ENCODE peak calls at places on chromosomes 2 and 18, in six cellular contexts. One of them, this sample, is unnamed.

GRCh38 chr2:230913406-230913805 is 11.6 kb downstream of the GPR55 start:
- DNase-seq in SK-N-SH: peak; percentile 85
- DNase-seq in ovary: no peak
- DNase-seq in GM23248: peak; percentile 26
- DNase-seq in substantia nigra: no peak
- DNase-seq in uterus: peak; percentile 29
- DNase-seq in this sample: no peak

GRCh38 chr2:222572264-222572721 is 83.6 kb downstream of the FARSB start:
- DNase-seq in SK-N-SH: no peak
- DNase-seq in ovary: no peak
- DNase-seq in GM23248: no peak
- DNase-seq in substantia nigra: no peak
- DNase-seq in uterus: no peak
- DNase-seq in this sample: no peak

GRCh38 chr2:221042926-221043325 is 529.2 kb downstream of the EPHA4 start:
- DNase-seq in SK-N-SH: no peak
- DNase-seq in ovary: no peak
- DNase-seq in GM23248: peak; percentile 24
- DNase-seq in substantia nigra: no peak
- DNase-seq in uterus: no peak
- DNase-seq in this sample: no peak

GRCh38 chr18:51666717-51667320 is 469.3 kb upstream of the MEX3C start:
- DNase-seq in SK-N-SH: peak; percentile 58
- DNase-seq in ovary: peak; percentile 32
- DNase-seq in GM23248: peak; percentile 10
- DNase-seq in substantia nigra: no peak
- DNase-seq in uterus: no peak
- DNase-seq in this sample: no peak

GRCh38 chr2:36485521-36485920 is 112.4 kb downstream of the FEZ2 start:
- DNase-seq in SK-N-SH: no peak
- DNase-seq in ovary: no peak
- DNase-seq in GM23248: peak; percentile 68
- DNase-seq in substantia nigra: no peak
- DNase-seq in uterus: no peak
- DNase-seq in this sample: no peak

GRCh38 chr18:39564716-39565115 is 1999.1 kb upstream of the CELF4 start:
- DNase-seq in SK-N-SH: no peak
- DNase-seq in ovary: no peak
- DNase-seq in GM23248: no peak
- DNase-seq in substantia nigra: no peak
- DNase-seq in uterus: no peak
- DNase-seq in this sample: no peak

GRCh38 chr2:98757904-98758421 is 27.0 kb upstream of the MGAT4A start:
- DNase-seq in SK-N-SH: no peak
- DNase-seq in ovary: peak; percentile 78
- DNase-seq in GM23248: peak; percentile 95
- DNase-seq in substantia nigra: peak; percentile 35
- DNase-seq in uterus: peak; percentile 71
- DNase-seq in this sample: peak; percentile 56

GRCh38 chr18:23274638-23275482 is 139.6 kb downstream of the CABLES1 start:
- DNase-seq in SK-N-SH: no peak
- DNase-seq in ovary: no peak
- DNase-seq in GM23248: no peak
- DNase-seq in substantia nigra: no peak
- DNase-seq in uterus: peak; percentile 55
- DNase-seq in this sample: no peak

GRCh38 chr2:29329899-29330298 is 214.7 kb downstream of the CLIP4 start:
- DNase-seq in SK-N-SH: no peak
- DNase-seq in ovary: no peak
- DNase-seq in GM23248: peak; percentile 17
- DNase-seq in substantia nigra: no peak
- DNase-seq in uterus: no peak
- DNase-seq in this sample: no peak

GRCh38 chr2:210252699-210253606 is 27.7 kb upstream of the ACADL start:
- DNase-seq in SK-N-SH: no peak
- DNase-seq in ovary: no peak
- DNase-seq in GM23248: no peak
- DNase-seq in substantia nigra: no peak
- DNase-seq in uterus: no peak
- DNase-seq in this sample: no peak

GRCh38 chr2:64222942-64223511 is 78.8 kb upstream of the PELI1 start:
- DNase-seq in SK-N-SH: no peak
- DNase-seq in ovary: no peak
- DNase-seq in GM23248: no peak
- DNase-seq in substantia nigra: no peak
- DNase-seq in uterus: no peak
- DNase-seq in this sample: no peak

GRCh38 chr2:173355132-173355865 is 627 bp downstream of the CDCA7 start:
- DNase-seq in SK-N-SH: peak; percentile 79
- DNase-seq in ovary: peak; percentile 52
- DNase-seq in GM23248: peak; percentile 70
- DNase-seq in substantia nigra: no peak
- DNase-seq in uterus: peak; percentile 30
- DNase-seq in this sample: no peak

GRCh38 chr2:192026064-192026715 is 168.5 kb downstream of the TMEFF2 start:
- DNase-seq in SK-N-SH: no peak
- DNase-seq in ovary: no peak
- DNase-seq in GM23248: no peak
- DNase-seq in substantia nigra: no peak
- DNase-seq in uterus: no peak
- DNase-seq in this sample: no peak

GRCh38 chr2:224086226-224086911 is 47.3 kb upstream of the SERPINE2 start:
- DNase-seq in SK-N-SH: no peak
- DNase-seq in ovary: no peak
- DNase-seq in GM23248: peak; percentile 96
- DNase-seq in substantia nigra: no peak
- DNase-seq in uterus: no peak
- DNase-seq in this sample: no peak

GRCh38 chr2:114027437-114027836 is 137.5 kb downstream of the ACTR3 start:
- DNase-seq in SK-N-SH: no peak
- DNase-seq in ovary: no peak
- DNase-seq in GM23248: no peak
- DNase-seq in substantia nigra: no peak
- DNase-seq in uterus: no peak
- DNase-seq in this sample: no peak

GRCh38 chr2:1183300-1183699 is 230.0 kb upstream of the TPO start:
- DNase-seq in SK-N-SH: no peak
- DNase-seq in ovary: no peak
- DNase-seq in GM23248: no peak
- DNase-seq in substantia nigra: no peak
- DNase-seq in uterus: no peak
- DNase-seq in this sample: no peak

GRCh38 chr2:127422631-127423475 is 4.6 kb downstream of the PROC start:
- DNase-seq in SK-N-SH: peak; percentile 78
- DNase-seq in ovary: no peak
- DNase-seq in GM23248: peak; percentile 39
- DNase-seq in substantia nigra: no peak
- DNase-seq in uterus: no peak
- DNase-seq in this sample: no peak

GRCh38 chr2:111919362-111919761 is 21.0 kb downstream of the MERTK start:
- DNase-seq in SK-N-SH: no peak
- DNase-seq in ovary: no peak
- DNase-seq in GM23248: peak; percentile 21
- DNase-seq in substantia nigra: no peak
- DNase-seq in uterus: no peak
- DNase-seq in this sample: no peak

GRCh38 chr2:196336715-196337617 is 165.6 kb upstream of the STK17B start:
- DNase-seq in SK-N-SH: peak; percentile 54
- DNase-seq in ovary: no peak
- DNase-seq in GM23248: peak; percentile 74
- DNase-seq in substantia nigra: no peak
- DNase-seq in uterus: no peak
- DNase-seq in this sample: no peak

GRCh38 chr2:67631474-67631873 is 234.3 kb downstream of the ETAA1 start:
- DNase-seq in SK-N-SH: no peak
- DNase-seq in ovary: no peak
- DNase-seq in GM23248: no peak
- DNase-seq in substantia nigra: no peak
- DNase-seq in uterus: no peak
- DNase-seq in this sample: no peak

GRCh38 chr18:30960661-30961060 is 81.9 kb downstream of the DSC3 start:
- DNase-seq in SK-N-SH: no peak
- DNase-seq in ovary: no peak
- DNase-seq in GM23248: no peak
- DNase-seq in substantia nigra: no peak
- DNase-seq in uterus: no peak
- DNase-seq in this sample: no peak

GRCh38 chr18:22164337-22165048 is 4.9 kb upstream of the GATA6 start:
- DNase-seq in SK-N-SH: no peak
- DNase-seq in ovary: no peak
- DNase-seq in GM23248: no peak
- DNase-seq in substantia nigra: no peak
- DNase-seq in uterus: no peak
- DNase-seq in this sample: no peak

GRCh38 chr2:180983468-180984388 is 3.3 kb downstream of the UBE2E3 start:
- DNase-seq in SK-N-SH: peak; percentile 50
- DNase-seq in ovary: no peak
- DNase-seq in GM23248: peak; percentile 79
- DNase-seq in substantia nigra: no peak
- DNase-seq in uterus: no peak
- DNase-seq in this sample: no peak

GRCh38 chr2:60337142-60337497 is 216.3 kb downstream of the BCL11A start:
- DNase-seq in SK-N-SH: no peak
- DNase-seq in ovary: no peak
- DNase-seq in GM23248: no peak
- DNase-seq in substantia nigra: no peak
- DNase-seq in uterus: no peak
- DNase-seq in this sample: no peak

GRCh38 chr18:79902075-79902474 is 49.4 kb downstream of the SLC66A2 start:
- DNase-seq in SK-N-SH: no peak
- DNase-seq in ovary: peak; percentile 26
- DNase-seq in GM23248: no peak
- DNase-seq in substantia nigra: no peak
- DNase-seq in uterus: no peak
- DNase-seq in this sample: no peak

GRCh38 chr2:207472343-207473202 is 57.2 kb upstream of the CREB1 start:
- DNase-seq in SK-N-SH: no peak
- DNase-seq in ovary: no peak
- DNase-seq in GM23248: peak; percentile 69
- DNase-seq in substantia nigra: no peak
- DNase-seq in uterus: no peak
- DNase-seq in this sample: no peak

GRCh38 chr2:120398051-120398960 is 52.4 kb downstream of the INHBB start:
- DNase-seq in SK-N-SH: no peak
- DNase-seq in ovary: no peak
- DNase-seq in GM23248: peak; percentile 68
- DNase-seq in substantia nigra: no peak
- DNase-seq in uterus: no peak
- DNase-seq in this sample: no peak

GRCh38 chr2:217973008-217973787 is 29.6 kb downstream of the TNS1 start:
- DNase-seq in SK-N-SH: no peak
- DNase-seq in ovary: peak; percentile 42
- DNase-seq in GM23248: no peak
- DNase-seq in substantia nigra: no peak
- DNase-seq in uterus: no peak
- DNase-seq in this sample: no peak

GRCh38 chr2:67311536-67311935 is 85.6 kb upstream of the ETAA1 start:
- DNase-seq in SK-N-SH: peak; percentile 9
- DNase-seq in ovary: no peak
- DNase-seq in GM23248: peak; percentile 67
- DNase-seq in substantia nigra: no peak
- DNase-seq in uterus: no peak
- DNase-seq in this sample: no peak

GRCh38 chr2:240416821-240417220 is 18.6 kb upstream of the GPC1 start:
- DNase-seq in SK-N-SH: no peak
- DNase-seq in ovary: no peak
- DNase-seq in GM23248: no peak
- DNase-seq in substantia nigra: no peak
- DNase-seq in uterus: no peak
- DNase-seq in this sample: no peak

GRCh38 chr2:172101707-172102158 is 967 bp downstream of the DLX2 start:
- DNase-seq in SK-N-SH: peak; percentile 42
- DNase-seq in ovary: no peak
- DNase-seq in GM23248: peak; percentile 70
- DNase-seq in substantia nigra: no peak
- DNase-seq in uterus: no peak
- DNase-seq in this sample: no peak

GRCh38 chr2:73257021-73257420 is 22.9 kb downstream of the CCT7 start:
- DNase-seq in SK-N-SH: no peak
- DNase-seq in ovary: no peak
- DNase-seq in GM23248: no peak
- DNase-seq in substantia nigra: no peak
- DNase-seq in uterus: no peak
- DNase-seq in this sample: no peak

GRCh38 chr2:73256618-73256922 is 22.5 kb downstream of the CCT7 start:
- DNase-seq in SK-N-SH: no peak
- DNase-seq in ovary: no peak
- DNase-seq in GM23248: no peak
- DNase-seq in substantia nigra: no peak
- DNase-seq in uterus: no peak
- DNase-seq in this sample: no peak

GRCh38 chr2:73257425-73258125 is 23.5 kb downstream of the CCT7 start:
- DNase-seq in SK-N-SH: no peak
- DNase-seq in ovary: no peak
- DNase-seq in GM23248: no peak
- DNase-seq in substantia nigra: no peak
- DNase-seq in uterus: no peak
- DNase-seq in this sample: no peak

GRCh38 chr2:73255007-73255644 is 21.0 kb downstream of the CCT7 start:
- DNase-seq in SK-N-SH: no peak
- DNase-seq in ovary: no peak
- DNase-seq in GM23248: no peak
- DNase-seq in substantia nigra: no peak
- DNase-seq in uterus: no peak
- DNase-seq in this sample: no peak

GRCh38 chr2:73255907-73256617 is 22.0 kb downstream of the CCT7 start:
- DNase-seq in SK-N-SH: no peak
- DNase-seq in ovary: no peak
- DNase-seq in GM23248: no peak
- DNase-seq in substantia nigra: no peak
- DNase-seq in uterus: no peak
- DNase-seq in this sample: no peak
- H3K27ac ChIP-seq in SK-N-SH: no peak overlapping the region
- H3K27ac ChIP-seq in ovary: no peak overlapping the region
- H3K27ac ChIP-seq in GM23248: no peak overlapping the region
- H3K27ac ChIP-seq in substantia nigra: no peak overlapping the region
- H3K27ac ChIP-seq in uterus: no peak overlapping the region
- H3K27ac ChIP-seq in this sample: no peak overlapping the region

GRCh38 chr2:232876978-232877441 is 6.9 kb downstream of the SNORC start:
- DNase-seq in SK-N-SH: no peak
- DNase-seq in ovary: peak; percentile 30
- DNase-seq in GM23248: no peak
- DNase-seq in substantia nigra: no peak
- DNase-seq in uterus: no peak
- DNase-seq in this sample: no peak
- H3K27ac ChIP-seq in SK-N-SH: no peak overlapping the region
- H3K27ac ChIP-seq in ovary: no peak overlapping the region
- H3K27ac ChIP-seq in GM23248: no peak overlapping the region
- H3K27ac ChIP-seq in substantia nigra: peak overlapping the region; percentile 73
- H3K27ac ChIP-seq in uterus: no peak overlapping the region
- H3K27ac ChIP-seq in this sample: no peak overlapping the region

GRCh38 chr18:10234912-10235439 is 219.5 kb upstream of the APCDD1 start:
- DNase-seq in SK-N-SH: no peak
- DNase-seq in ovary: peak; percentile 51
- DNase-seq in GM23248: peak; percentile 91
- DNase-seq in substantia nigra: no peak
- DNase-seq in uterus: peak; percentile 69
- DNase-seq in this sample: no peak
- H3K27ac ChIP-seq in SK-N-SH: no peak overlapping the region
- H3K27ac ChIP-seq in ovary: no peak overlapping the region
- H3K27ac ChIP-seq in GM23248: peak overlapping the region; percentile 78
- H3K27ac ChIP-seq in substantia nigra: no peak overlapping the region
- H3K27ac ChIP-seq in uterus: peak overlapping the region; percentile 68
- H3K27ac ChIP-seq in this sample: no peak overlapping the region

GRCh38 chr2:88590998-88591613 is 36.2 kb downstream of the EIF2AK3 start:
- DNase-seq in SK-N-SH: peak; percentile 47
- DNase-seq in ovary: no peak
- DNase-seq in GM23248: peak; percentile 79
- DNase-seq in substantia nigra: no peak
- DNase-seq in uterus: peak; percentile 19
- DNase-seq in this sample: no peak
- H3K27ac ChIP-seq in SK-N-SH: peak overlapping the region; percentile 67
- H3K27ac ChIP-seq in ovary: no peak overlapping the region
- H3K27ac ChIP-seq in GM23248: no peak overlapping the region
- H3K27ac ChIP-seq in substantia nigra: no peak overlapping the region
- H3K27ac ChIP-seq in uterus: no peak overlapping the region
- H3K27ac ChIP-seq in this sample: no peak overlapping the region